ENCODE peak calls at places on chromosomes 16 and 17, in nine cellular contexts. V is astrocyte of the cerebellum, C is T-helper 1 cell, X is body of pancreas, K is amniotic epithelial cell, Z is HCT116, F is cardiac muscle cell, I is hippocampal formation, G is AG04450. S is an unnamed sample.

GRCh38 chr16:54207837-54208236 is 78.8 kb downstream of the IRX3 start:
- DNase-seq in V (no peak), G (no peak), X (no peak), Z (no peak), K (no peak), I (no peak), F (peak; percentile 25), C (no peak), S (no peak)

GRCh38 chr16:55033225-55034156 is 102.8 kb downstream of the IRX5 start:
- DNase-seq in I (no peak), F (no peak), V (no peak), X (no peak), Z (no peak), C (no peak), G (no peak), K (no peak), S (no peak)

GRCh38 chr16:24983521-24983920 is 31.6 kb downstream of the ARHGAP17 start:
- DNase-seq in C (no peak), V (no peak), F (no peak), K (no peak), Z (no peak), I (no peak), X (no peak), G (no peak), S (no peak)

GRCh38 chr17:82235056-82235774 is 6.4 kb downstream of the SLC16A3 start:
- DNase-seq in G (no peak), K (no peak), X (no peak), I (no peak), C (no peak), V (no peak), F (no peak), Z (no peak), S (no peak)

GRCh38 chr17:67362173-67362572 is 4.2 kb downstream of the PSMD12 start:
- DNase-seq in C (no peak), G (no peak), Z (no peak), X (no peak), V (no peak), I (no peak), K (no peak), F (no peak), S (no peak)

GRCh38 chr17:57467226-57467625 is 210.9 kb downstream of the MSI2 start:
- DNase-seq in C (no peak), K (no peak), Z (no peak), X (no peak), G (no peak), F (no peak), I (no peak), V (no peak), S (no peak)

GRCh38 chr17:75684924-75685323 is 17.8 kb downstream of the SAP30BP start:
- DNase-seq in C (no peak), G (no peak), I (peak; percentile 43), F (no peak), V (no peak), X (peak; percentile 20), K (peak; percentile 75), Z (no peak), S (no peak)

GRCh38 chr16:27366687-27367462 is 35.1 kb upstream of the IL21R start:
- DNase-seq in I (no peak), F (peak; percentile 30), K (no peak), V (no peak), C (no peak), G (no peak), Z (no peak), X (no peak), S (no peak)

GRCh38 chr17:66959641-66960375 is 4.7 kb upstream of the CACNG4 start:
- DNase-seq in X (no peak), G (no peak), Z (no peak), C (no peak), K (no peak), V (no peak), I (no peak), F (no peak), S (no peak)

GRCh38 chr16:51939371-51940005 is 607.5 kb downstream of the TOX3 start:
- DNase-seq in K (no peak), C (no peak), F (no peak), G (no peak), X (no peak), V (no peak), I (no peak), Z (no peak), S (no peak)

S was measured in cerebellar cortex.